ENCODE peak calls at places on chromosomes 2 and 18, in seven cellular contexts. D, R, N, P, G, X and L are unnamed samples.

GRCh38 chr2:168237741-168238140 is 9.7 kb downstream of the STK39 start:
- DNase-seq in P (no peak), G (no peak), N (no peak), D (no peak), X (no peak), R (no peak), L (peak)

GRCh38 chr2:208854717-208855116 is 448.1 kb downstream of the PTH2R start:
- DNase-seq in N (no peak), G (no peak), R (no peak), D (no peak), X (no peak), P (no peak), L (no peak)

GRCh38 chr2:217218269-217219140 is 358.6 kb upstream of the TNP1 start:
- DNase-seq in P (no peak), G (no peak), R (peak), X (peak), D (no peak), N (peak), L (peak)

GRCh38 chr2:44937688-44938240 is 3.7 kb upstream of the SIX3 start:
- DNase-seq in X (no peak), D (peak), R (no peak), P (no peak), N (no peak), G (no peak), L (no peak)

GRCh38 chr18:55343396-55344073 is 244.5 kb downstream of the TCF4 start:
- DNase-seq in R (peak), X (peak), D (no peak), G (no peak), P (no peak), N (peak), L (peak)

GRCh38 chr2:134268265-134268664 is 14.4 kb downstream of the MGAT5 start:
- DNase-seq in G (no peak), X (no peak), D (no peak), N (no peak), P (no peak), R (peak), L (no peak)

GRCh38 chr2:121791801-121792221 is 36.4 kb downstream of the TSN start:
- DNase-seq in D (no peak), N (no peak), G (no peak), R (no peak), P (no peak), X (no peak), L (peak)

GRCh38 chr18:46040747-46041104 is 31.3 kb downstream of the PSTPIP2 start:
- DNase-seq in D (no peak), R (no peak), P (no peak), G (no peak), N (no peak), X (no peak), L (no peak)

GRCh38 chr2:180367831-180368230 is 360.7 kb upstream of the CWC22 start:
- DNase-seq in R (peak), N (no peak), G (no peak), P (no peak), D (no peak), X (peak), L (peak)

GRCh38 chr18:74625157-74625556 is 27.5 kb downstream of the ZNF407 start:
- DNase-seq in D (no peak), P (no peak), R (no peak), N (no peak), G (no peak), X (peak), L (no peak)

GRCh38 chr2:106053581-106053980 is 140.5 kb downstream of the UXS1 start:
- DNase-seq in D (no peak), X (no peak), P (no peak), G (no peak), R (no peak), N (no peak), L (no peak)

GRCh38 chr2:63777816-63778215 is 63.9 kb upstream of the UGP2 start:
- DNase-seq in N (no peak), G (no peak), R (no peak), X (no peak), D (no peak), P (no peak), L (no peak)

GRCh38 chr2:179790235-179790895 is 71.0 kb downstream of the ZNF385B start:
- DNase-seq in N (no peak), D (no peak), X (no peak), R (no peak), P (no peak), G (no peak), L (no peak)

GRCh38 chr2:230330725-230331124 is 3.7 kb downstream of the SP140L start:
- DNase-seq in N (no peak), X (peak), G (no peak), D (no peak), P (no peak), R (peak), L (no peak)

GRCh38 chr2:118251427-118251826 is 163.2 kb downstream of the INSIG2 start:
- DNase-seq in P (no peak), N (no peak), X (no peak), D (no peak), G (peak), R (no peak), L (no peak)

GRCh38 chr2:161138429-161138828 is 21.8 kb upstream of the TANK start:
- DNase-seq in R (no peak), G (no peak), X (no peak), D (peak), P (no peak), N (no peak), L (no peak)

GRCh38 chr2:157194097-157194688 is 63.3 kb upstream of the GALNT5 start:
- DNase-seq in N (peak), D (peak), P (no peak), R (peak), X (peak), G (no peak), L (peak)

GRCh38 chr2:106107509-106108131 is 86.5 kb downstream of the UXS1 start:
- DNase-seq in N (no peak), X (peak), G (no peak), P (no peak), R (peak), D (peak), L (peak)

GRCh38 chr18:36758001-36758400 is 70.8 kb downstream of the TPGS2 start:
- DNase-seq in G (no peak), D (no peak), R (peak), X (no peak), P (no peak), N (no peak), L (no peak)

GRCh38 chr18:14144628-14144895 is 12.3 kb upstream of the ZNF519 start:
- DNase-seq in P (no peak), D (no peak), N (no peak), G (no peak), X (no peak), R (no peak), L (no peak)

GRCh38 chr2:120874401-120874821 is 138.7 kb downstream of the GLI2 start:
- DNase-seq in N (no peak), R (no peak), D (no peak), G (no peak), X (no peak), P (no peak), L (no peak)

GRCh38 chr2:79855264-79856006 is 342.6 kb downstream of the CTNNA2 start:
- DNase-seq in X (peak), R (peak), N (no peak), G (no peak), P (no peak), D (no peak), L (no peak)

GRCh38 chr18:79739440-79739778 is 58.3 kb upstream of the KCNG2 start:
- DNase-seq in R (no peak), X (no peak), G (no peak), D (no peak), N (no peak), P (no peak), L (no peak)

GRCh38 chr2:192146069-192147006 is 48.4 kb downstream of the TMEFF2 start:
- DNase-seq in N (no peak), X (peak), D (no peak), R (peak), G (no peak), P (no peak), L (peak)

GRCh38 chr2:67997528-67998267 is 65.1 kb downstream of the C1D start:
- DNase-seq in D (no peak), X (peak), N (no peak), R (peak), G (peak), P (no peak), L (peak)

GRCh38 chr2:227701556-227701955 is 16.3 kb downstream of the SLC19A3 start:
- DNase-seq in D (no peak), N (no peak), G (no peak), R (no peak), P (no peak), X (no peak), L (no peak)

GRCh38 chr2:44981714-44982108 is 27.5 kb downstream of the SIX2 start:
- DNase-seq in X (peak), G (peak), R (peak), D (peak), N (peak), P (peak), L (peak)

GRCh38 chr18:7822435-7823425 is 255.6 kb downstream of the PTPRM start:
- DNase-seq in G (no peak), R (no peak), N (peak), X (peak), D (no peak), P (no peak), L (peak)

GRCh38 chr2:44672431-44672830 is 269.1 kb upstream of the SIX3 start:
- DNase-seq in P (no peak), G (no peak), X (no peak), N (no peak), R (no peak), D (no peak), L (no peak)

GRCh38 chr2:42923632-42924425 is 131.4 kb upstream of the HAAO start:
- DNase-seq in G (no peak), R (peak), D (peak), P (peak), X (peak), N (no peak), L (peak)

GRCh38 chr2:128754246-128754724 is 435.6 kb upstream of the HS6ST1 start:
- DNase-seq in P (no peak), N (peak), D (peak), G (no peak), X (no peak), R (no peak), L (no peak)

GRCh38 chr18:41887100-41887499 is 67.9 kb upstream of the PIK3C3 start:
- DNase-seq in G (no peak), D (no peak), R (no peak), N (no peak), X (no peak), P (no peak), L (no peak)

GRCh38 chr2:169743549-169743948 is 9.9 kb downstream of the KLHL23 start:
- DNase-seq in X (no peak), G (no peak), R (no peak), P (no peak), N (no peak), D (no peak), L (no peak)

GRCh38 chr2:54606393-54606973 is 117.0 kb upstream of the EML6 start:
- DNase-seq in N (no peak), X (no peak), P (no peak), D (peak), R (peak), G (no peak), L (peak)

GRCh38 chr2:131104487-131105155 is 515 bp upstream of the PLEKHB2 start:
- DNase-seq in G (peak), D (peak), N (peak), R (peak), P (peak), X (no peak), L (peak)

GRCh38 chr2:54906711-54907110 is 143.5 kb downstream of the RTN4 start:
- DNase-seq in R (no peak), P (no peak), G (no peak), X (peak), D (no peak), N (no peak), L (no peak)

GRCh38 chr2:18690342-18690741 is 101.0 kb upstream of the NT5C1B start:
- DNase-seq in R (no peak), P (no peak), X (no peak), D (peak), N (no peak), G (no peak), L (no peak)
- TF ChIP-seq CTCF in R (peak), P (no peak), X (peak), D (no peak), N (peak), G (peak), L (peak)

DNA sequence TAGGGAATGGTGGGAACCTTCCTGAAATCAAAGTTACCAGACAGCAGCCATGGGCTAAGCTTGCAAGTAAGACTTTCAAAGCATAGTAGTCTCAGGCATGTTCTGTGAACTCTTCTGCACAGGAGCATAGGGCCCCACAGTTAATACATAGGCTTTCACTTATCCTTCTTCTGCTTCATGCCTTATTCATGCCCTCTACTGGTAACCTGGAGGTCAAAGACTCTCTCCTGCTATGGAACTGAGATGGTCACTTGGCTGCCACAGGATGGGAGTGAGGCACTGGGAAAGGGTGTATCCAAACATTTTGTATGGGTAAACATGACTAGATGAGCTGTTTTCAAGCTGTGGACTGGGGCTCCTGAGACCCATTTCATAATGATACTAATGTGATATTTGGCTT is 49.1 kb upstream of the ZNF638 start:
- DNase-seq in R (peak), G (no peak), P (no peak), X (no peak), D (no peak), N (peak), L (no peak)
- TF ChIP-seq CTCF in R (peak), G (no peak), P (no peak), X (peak), D (no peak), N (peak), L (no peak)

GRCh38 chr2:238684362-238685326 is 163.2 kb upstream of the TWIST2 start:
- DNase-seq in R (peak), X (peak), P (no peak), D (peak), N (no peak), G (peak), L (peak)
- TF ChIP-seq CTCF in R (peak), X (no peak), P (no peak), D (no peak), N (no peak), G (no peak), L (no peak)

GRCh38 chr18:48105317-48105716 is 174.9 kb upstream of the SMAD2 start:
- DNase-seq in N (no peak), G (no peak), P (no peak), R (no peak), X (no peak), D (no peak), L (no peak)
- TF ChIP-seq CTCF in N (no peak), G (no peak), P (no peak), R (no peak), X (no peak), D (no peak), L (no peak)

DNA sequence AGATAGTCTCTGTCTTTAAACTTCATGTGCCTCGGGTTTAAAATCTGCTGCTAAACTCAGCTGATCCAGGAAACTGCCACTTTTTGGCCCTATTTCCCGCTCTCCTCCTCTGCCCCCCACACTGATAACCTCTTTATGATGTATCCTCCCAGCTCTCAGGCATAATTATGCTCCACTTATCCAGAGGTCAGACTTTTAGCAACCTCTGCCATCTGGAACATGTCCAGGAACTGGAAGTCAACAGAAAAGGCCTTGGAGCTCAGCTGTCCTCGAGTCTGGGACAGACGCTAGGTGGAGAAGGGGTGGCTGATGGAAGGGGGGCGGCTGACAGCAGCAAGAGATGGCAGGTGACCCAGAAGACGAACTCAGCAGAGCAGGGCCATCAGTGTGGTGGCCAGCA is 41.2 kb downstream of the ASAP2 start:
- DNase-seq in N (no peak), R (no peak), D (no peak), P (no peak), G (no peak), X (no peak), L (peak)
- TF ChIP-seq CTCF in N (no peak), R (no peak), D (no peak), P (no peak), G (no peak), X (no peak), L (no peak)

GRCh38 chr2:212773808-212774339 is 235.3 kb upstream of the ERBB4 start:
- DNase-seq in N (no peak), D (no peak), P (no peak), X (no peak), R (no peak), G (no peak), L (no peak)

DNA sequence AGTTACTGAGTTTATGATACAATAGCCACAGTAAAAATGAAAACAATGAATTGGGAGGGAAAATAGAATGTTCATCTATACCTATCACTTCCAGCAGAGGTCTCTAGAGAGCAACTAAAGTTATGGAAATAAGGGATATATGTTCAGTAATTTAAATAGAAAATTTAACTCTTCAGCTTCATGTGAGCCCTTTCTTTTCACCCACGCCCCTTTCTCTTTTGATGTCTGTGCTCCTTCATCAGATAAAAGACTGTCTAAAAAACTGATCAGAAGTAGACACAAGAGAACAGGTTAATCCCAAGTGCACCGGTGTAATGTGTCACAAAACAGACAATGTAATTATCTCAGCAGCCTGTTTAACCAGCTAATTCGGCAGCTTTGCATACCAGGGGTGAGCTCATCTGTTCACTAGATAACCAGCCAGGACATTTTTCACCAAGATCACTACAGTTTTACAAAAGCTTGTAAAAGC is 238.5 kb upstream of the ERBB4 start:
- DNase-seq in N (peak), R (peak), P (no peak), G (peak), X (peak), D (no peak), L (peak)
- TF ChIP-seq CTCF in N (peak), R (peak), P (no peak), G (peak), X (peak), D (peak), L (peak)

DNA sequence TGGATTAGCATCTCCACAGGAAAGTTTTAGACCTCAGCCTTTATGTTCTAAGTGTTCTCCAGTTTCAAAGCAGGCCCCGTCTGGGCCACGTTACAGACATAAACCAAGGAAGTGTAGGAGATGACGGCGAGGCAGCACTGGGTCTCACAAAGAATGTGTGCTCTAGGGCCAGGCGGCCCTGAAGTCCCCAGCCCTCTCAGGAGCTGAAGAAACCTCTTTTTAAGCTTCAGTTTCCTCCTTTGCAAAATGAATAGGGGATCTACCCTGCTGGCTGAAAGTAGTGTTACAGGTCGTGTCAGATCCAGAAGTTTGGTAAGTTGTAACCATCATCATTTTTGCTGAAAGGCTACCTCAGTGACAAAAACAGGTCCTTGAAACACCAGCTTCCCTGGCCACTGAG is 81.7 kb downstream of the SPRED2 start:
- DNase-seq in X (no peak), R (no peak), D (peak), G (no peak), P (no peak), N (peak), L (no peak)
- TF ChIP-seq CTCF in X (peak), R (peak), D (peak), G (peak), P (no peak), N (peak), L (peak)

GRCh38 chr18:9691235-9691634 is 16.9 kb upstream of the RAB31 start:
- DNase-seq in X (no peak), R (no peak), P (no peak), D (no peak), N (no peak), G (no peak), L (no peak)
- TF ChIP-seq CTCF in X (no peak), R (no peak), P (no peak), D (no peak), N (no peak), G (no peak), L (no peak)

GRCh38 chr18:31610841-31611240 is 19.2 kb downstream of the TTR start:
- DNase-seq in D (no peak), G (no peak), N (no peak), R (peak), P (no peak), X (peak), L (peak)
- TF ChIP-seq CTCF in D (peak), G (no peak), N (no peak), R (peak), P (no peak), X (peak), L (peak)

GRCh38 chr2:38463752-38464151 is 86.7 kb upstream of the ATL2 start:
- DNase-seq in D (no peak), P (no peak), X (no peak), R (no peak), G (no peak), N (no peak), L (no peak)

GRCh38 chr2:38466849-38467767 is 90.0 kb upstream of the ATL2 start:
- DNase-seq in D (no peak), N (no peak), R (peak), X (no peak), P (no peak), G (no peak), L (peak)

GRCh38 chr2:38466409-38466808 is 89.3 kb upstream of the ATL2 start:
- DNase-seq in P (no peak), G (no peak), N (no peak), D (no peak), R (no peak), X (no peak), L (no peak)

GRCh38 chr2:38464971-38465788 is 88.1 kb upstream of the ATL2 start:
- DNase-seq in P (no peak), N (no peak), R (no peak), D (no peak), G (no peak), X (no peak), L (no peak)

GRCh38 chr2:38465789-38466127 is 88.7 kb upstream of the ATL2 start:
- DNase-seq in G (no peak), N (no peak), D (peak), R (peak), X (peak), P (no peak), L (no peak)
- TF ChIP-seq CTCF in G (peak), N (peak), D (peak), R (peak), X (peak), P (no peak), L (peak)